ENCODE peak calls at places on chromosomes 11 and 22, in five cellular contexts. J is HepG2, A is WTC11, K is GM12878, W is A549. F is an unnamed sample.

GRCh38 chr11:34339149-34340064 is 18.4 kb downstream of the ABTB2 start:
- DNase-seq in J (peak; percentile 94), A (no peak), K (peak; percentile 23), W (peak; percentile 44), F (no peak)

GRCh38 chr22:38614331-38615122 is 41.7 kb downstream of the FAM227A start:
- DNase-seq in J (peak; percentile 32), A (no peak), K (no peak), W (no peak), F (no peak)

GRCh38 chr22:29043906-29044575 is 17.6 kb downstream of the C22orf31 start:
- DNase-seq in J (no peak), A (no peak), K (no peak), W (no peak), F (no peak)

GRCh38 chr11:11983427-11983826 is 25.0 kb downstream of the DKK3 start:
- DNase-seq in J (no peak), A (no peak), K (no peak), W (no peak), F (no peak)

GRCh38 chr11:24234822-24235508 is 261.9 kb upstream of the LUZP2 start:
- DNase-seq in J (no peak), A (no peak), K (no peak), W (no peak), F (no peak)

GRCh38 chr11:72816404-72816990 is 2.3 kb downstream of the ATG16L2 start:
- DNase-seq in J (no peak), A (no peak), K (no peak), W (no peak), F (peak; percentile 21)

GRCh38 chr22:24803064-24803542 is 2.9 kb upstream of the SGSM1 start:
- DNase-seq in J (peak; percentile 46), A (peak; percentile 94), K (no peak), W (peak; percentile 61), F (peak; percentile 65)

GRCh38 chr22:45987462-45987861 is 10.5 kb upstream of the WNT7B start:
- DNase-seq in J (no peak), A (no peak), K (no peak), W (no peak), F (no peak)

GRCh38 chr11:83914995-83915394 is 628.8 kb upstream of the CCDC90B start:
- DNase-seq in J (no peak), A (no peak), K (no peak), W (no peak), F (no peak)

GRCh38 chr11:6771926-6772898 is at the start of gene OR2AG2:
- DNase-seq in J (no peak), A (no peak), K (peak; percentile 37), W (no peak), F (no peak)

GRCh38 chr11:57527056-57527631 is 3.4 kb downstream of the TIMM10 start:
- DNase-seq in J (peak; percentile 64), A (peak; percentile 86), K (no peak), W (peak; percentile 46), F (peak; percentile 49)

GRCh38 chr11:31764766-31765165 is 46.4 kb downstream of the PAX6 start:
- DNase-seq in J (no peak), A (no peak), K (no peak), W (no peak), F (no peak)

GRCh38 chr22:26276530-26277200 is 107.4 kb downstream of the SEZ6L start:
- DNase-seq in J (no peak), A (no peak), K (no peak), W (no peak), F (no peak)

GRCh38 chr22:21641417-21641794 is 696 bp upstream of the SDF2L1 start:
- DNase-seq in J (peak; percentile 59), A (no peak), K (no peak), W (peak; percentile 64), F (peak; percentile 95)

GRCh38 chr11:130762342-130763037 is 153.8 kb downstream of the SNX19 start:
- DNase-seq in J (no peak), A (no peak), K (no peak), W (no peak), F (no peak)

GRCh38 chr22:22099833-22100812 is 117.5 kb upstream of the TOP3B start:
- DNase-seq in J (no peak), A (peak; percentile 41), K (no peak), W (no peak), F (peak; percentile 89)

GRCh38 chr11:118634435-118635236 is 27.2 kb downstream of the PHLDB1 start:
- DNase-seq in J (peak; percentile 41), A (peak; percentile 93), K (no peak), W (no peak), F (peak; percentile 94)

GRCh38 chr11:33268945-33269567 is 11.9 kb downstream of the HIPK3 start:
- DNase-seq in J (no peak), A (no peak), K (no peak), W (no peak), F (no peak)

GRCh38 chr11:17718015-17718414 is 1.4 kb upstream of the MYOD1 start:
- DNase-seq in J (no peak), A (no peak), K (no peak), W (no peak), F (no peak)

GRCh38 chr22:46561435-46561905 is 24.1 kb upstream of the CELSR1 start:
- DNase-seq in J (peak; percentile 76), A (peak; percentile 64), K (peak; percentile 42), W (peak; percentile 50), F (peak; percentile 55)

GRCh38 chr11:14350716-14351238 is 8.2 kb downstream of the RRAS2 start:
- DNase-seq in J (no peak), A (no peak), K (no peak), W (no peak), F (no peak)

GRCh38 chr11:12232160-12232559 is 121.8 kb downstream of the MICAL2 start:
- DNase-seq in J (no peak), A (no peak), K (no peak), W (no peak), F (no peak)

GRCh38 chr11:74418509-74418895 is 20.3 kb upstream of the PGM2L1 start:
- DNase-seq in J (peak; percentile 6), A (no peak), K (no peak), W (peak; percentile 64), F (no peak)

GRCh38 chr22:23402275-23403151 is 177.6 kb downstream of the IGLL1 start:
- DNase-seq in J (peak; percentile 67), A (peak; percentile 79), K (no peak), W (peak; percentile 48), F (peak; percentile 84)

GRCh38 chr11:10902756-10903155 is 44.9 kb upstream of the ZBED5 start:
- DNase-seq in J (no peak), A (no peak), K (no peak), W (no peak), F (no peak)

DNA sequence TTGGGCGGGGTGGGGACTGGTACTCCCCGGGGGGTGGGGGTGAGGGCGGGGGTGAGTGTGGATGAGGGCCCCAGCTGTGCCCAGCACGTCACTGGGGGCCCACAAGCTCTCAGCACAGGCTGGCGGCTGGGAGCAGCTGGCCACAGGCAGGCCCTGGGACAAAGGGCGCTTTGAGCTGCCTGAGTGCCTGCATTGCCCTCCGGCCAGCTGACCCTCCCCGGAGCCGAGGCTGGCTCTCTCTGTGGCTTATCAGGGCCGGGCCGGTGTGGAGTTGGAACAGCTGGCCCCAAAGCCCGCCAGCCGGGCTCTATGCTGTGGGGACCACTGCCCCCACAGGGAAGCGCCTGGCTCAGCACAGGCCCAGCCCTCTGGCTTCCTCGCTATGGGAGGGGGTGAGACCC is 117.4 kb downstream of the KCNQ1 start:
- DNase-seq in J (peak; percentile 76), A (peak; percentile 19), K (no peak), W (no peak), F (no peak)
- TF ChIP-seq ESRRA in J (no peak), A (no peak), K (no peak), W (no peak), F (no peak)

DNA sequence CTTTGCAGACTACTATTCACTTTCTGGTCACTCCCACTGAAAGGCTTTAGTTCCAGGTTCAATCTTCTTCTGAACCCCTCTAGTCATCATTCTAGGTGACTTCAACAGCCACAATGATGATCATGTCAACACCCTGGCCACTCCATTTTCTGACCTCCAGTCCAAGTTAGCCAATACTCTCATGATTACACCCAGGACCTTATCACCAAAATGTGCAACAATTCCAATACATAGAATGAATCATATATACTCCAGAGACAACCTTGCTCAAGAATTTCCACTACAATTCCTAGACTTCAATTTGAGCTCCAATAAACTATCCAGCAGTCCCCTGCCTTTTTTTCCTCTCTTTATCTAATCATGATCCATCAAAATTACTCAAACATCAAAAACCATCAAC is 70.7 kb downstream of the PAK1 start:
- DNase-seq in J (no peak), A (no peak), K (no peak), W (no peak), F (no peak)
- TF ChIP-seq ESRRA in J (no peak), A (no peak), K (no peak), W (no peak), F (no peak)

GRCh38 chr11:64156235-64157011 is 9.5 kb downstream of the MACROD1 start:
- DNase-seq in J (peak; percentile 55), A (no peak), K (no peak), W (no peak), F (no peak)
- TF ChIP-seq ESRRA in J (peak; percentile 30), A (no peak), K (no peak), W (no peak), F (no peak)

DNA sequence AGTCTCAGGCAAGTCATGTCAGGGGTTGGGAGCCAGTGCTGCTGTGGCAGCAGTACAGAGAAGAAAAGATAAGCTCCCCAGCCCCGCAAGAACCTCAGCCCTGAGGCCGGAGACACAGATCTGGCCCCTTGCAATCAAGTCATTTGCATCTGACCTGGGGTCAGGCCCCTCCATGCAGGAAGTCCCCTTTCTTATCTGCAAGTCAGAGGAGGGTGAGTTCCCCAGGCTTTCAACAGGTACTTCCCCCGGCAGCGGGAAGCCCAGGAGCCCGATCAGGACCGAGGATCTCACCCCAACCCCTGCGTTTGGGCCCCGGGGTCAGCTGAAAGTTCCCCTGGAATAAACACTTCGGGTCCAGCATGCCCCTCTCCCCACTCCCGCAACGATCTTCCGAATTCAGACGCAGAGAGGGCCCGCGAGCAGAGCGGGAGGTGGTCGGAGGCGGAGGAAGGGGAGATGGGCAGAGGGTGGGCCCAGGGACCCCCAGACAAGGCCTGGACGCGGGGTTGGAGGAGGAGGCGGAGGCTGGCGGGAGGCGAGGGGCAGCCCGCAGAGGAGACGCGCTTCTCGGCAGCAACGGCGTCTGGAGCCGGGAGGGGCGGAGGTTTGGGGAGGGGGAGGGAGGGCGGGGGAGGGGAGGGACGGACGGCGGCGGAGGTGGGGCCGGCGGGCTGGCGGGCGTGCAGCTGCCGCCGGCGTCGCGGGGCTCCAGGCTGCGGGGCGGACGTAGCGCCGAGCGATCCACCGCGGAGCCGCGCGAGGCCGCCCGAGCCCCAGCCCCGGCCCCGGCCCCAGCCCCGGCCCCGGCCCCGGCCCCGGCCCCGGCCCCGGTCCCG is at the start of gene TSPAN18:
- DNase-seq in J (no peak), A (peak; percentile 62), K (peak; percentile 13), W (no peak), F (peak; percentile 70)
- TF ChIP-seq ESRRA in J (no peak), A (no peak), K (no peak), W (no peak), F (no peak)